ENCODE peak calls at places on chromosomes 16 and 17, in seven cellular contexts. One of them, this sample, is unnamed. For H3K9me3, the result is how much of the 10 kb centered on the place peaks cover.

GRCh38 chr16:55039511-55039910 is 108.8 kb downstream of the IRX5 start:
- DNase-seq in tibial artery: peak
- DNase-seq in IMR-90: no peak
- DNase-seq in Caco-2: no peak
- DNase-seq in CD8-positive, alpha-beta T cell: no peak
- DNase-seq in effector memory CD4-positive, alpha-beta T cell: no peak
- DNase-seq in GM23248: no peak
- DNase-seq in this sample: no peak

GRCh38 chr16:67186550-67186950 is 2.8 kb upstream of the MATCAP1 start:
- DNase-seq in tibial artery: no peak
- DNase-seq in IMR-90: no peak
- DNase-seq in Caco-2: peak
- DNase-seq in CD8-positive, alpha-beta T cell: no peak
- DNase-seq in effector memory CD4-positive, alpha-beta T cell: no peak
- DNase-seq in GM23248: peak
- DNase-seq in this sample: no peak

GRCh38 chr17:58329808-58330543 is 1.4 kb upstream of the TSPOAP1 start:
- DNase-seq in tibial artery: no peak
- DNase-seq in IMR-90: no peak
- DNase-seq in Caco-2: no peak
- DNase-seq in CD8-positive, alpha-beta T cell: no peak
- DNase-seq in effector memory CD4-positive, alpha-beta T cell: no peak
- DNase-seq in GM23248: no peak
- DNase-seq in this sample: no peak

GRCh38 chr16:89334461-89334860 is 117.0 kb downstream of the ZNF778 start:
- DNase-seq in tibial artery: peak
- DNase-seq in IMR-90: no peak
- DNase-seq in Caco-2: no peak
- DNase-seq in CD8-positive, alpha-beta T cell: no peak
- DNase-seq in effector memory CD4-positive, alpha-beta T cell: no peak
- DNase-seq in GM23248: no peak
- DNase-seq in this sample: no peak

GRCh38 chr16:84700518-84701277 is 898 bp downstream of the USP10 start:
- DNase-seq in tibial artery: no peak
- DNase-seq in IMR-90: peak
- DNase-seq in Caco-2: no peak
- DNase-seq in CD8-positive, alpha-beta T cell: peak
- DNase-seq in effector memory CD4-positive, alpha-beta T cell: peak
- DNase-seq in GM23248: peak
- DNase-seq in this sample: no peak

GRCh38 chr17:56144205-56144604 is 9.1 kb upstream of the ANKFN1 start:
- DNase-seq in tibial artery: no peak
- DNase-seq in IMR-90: no peak
- DNase-seq in Caco-2: no peak
- DNase-seq in CD8-positive, alpha-beta T cell: no peak
- DNase-seq in effector memory CD4-positive, alpha-beta T cell: no peak
- DNase-seq in GM23248: no peak
- DNase-seq in this sample: no peak

GRCh38 chr16:54163197-54163843 is 123.3 kb downstream of the IRX3 start:
- DNase-seq in tibial artery: no peak
- DNase-seq in IMR-90: no peak
- DNase-seq in Caco-2: no peak
- DNase-seq in CD8-positive, alpha-beta T cell: no peak
- DNase-seq in effector memory CD4-positive, alpha-beta T cell: no peak
- DNase-seq in GM23248: no peak
- DNase-seq in this sample: no peak

GRCh38 chr17:38333635-38334295 is 10.0 kb downstream of the GPR179 start:
- DNase-seq in tibial artery: no peak
- DNase-seq in IMR-90: no peak
- DNase-seq in Caco-2: peak
- DNase-seq in CD8-positive, alpha-beta T cell: peak
- DNase-seq in effector memory CD4-positive, alpha-beta T cell: no peak
- DNase-seq in GM23248: peak
- DNase-seq in this sample: no peak

GRCh38 chr17:601462-602303 is 113.0 kb downstream of the VPS53 start:
- DNase-seq in tibial artery: no peak
- DNase-seq in IMR-90: peak
- DNase-seq in Caco-2: no peak
- DNase-seq in CD8-positive, alpha-beta T cell: no peak
- DNase-seq in effector memory CD4-positive, alpha-beta T cell: no peak
- DNase-seq in GM23248: peak
- DNase-seq in this sample: no peak

GRCh38 chr17:47995241-47995935 is 24.5 kb downstream of the CDK5RAP3 start:
- DNase-seq in tibial artery: no peak
- DNase-seq in IMR-90: no peak
- DNase-seq in Caco-2: no peak
- DNase-seq in CD8-positive, alpha-beta T cell: no peak
- DNase-seq in effector memory CD4-positive, alpha-beta T cell: no peak
- DNase-seq in GM23248: no peak
- DNase-seq in this sample: no peak

GRCh38 chr16:87344931-87345631 is 27.9 kb upstream of the C16orf95 start:
- DNase-seq in tibial artery: no peak
- DNase-seq in IMR-90: no peak
- DNase-seq in Caco-2: no peak
- DNase-seq in CD8-positive, alpha-beta T cell: peak
- DNase-seq in effector memory CD4-positive, alpha-beta T cell: peak
- DNase-seq in GM23248: no peak
- DNase-seq in this sample: peak

GRCh38 chr17:57988301-57989010 is 402 bp upstream of the VEZF1 start:
- DNase-seq in tibial artery: peak
- DNase-seq in IMR-90: peak
- DNase-seq in Caco-2: peak
- DNase-seq in CD8-positive, alpha-beta T cell: peak
- DNase-seq in effector memory CD4-positive, alpha-beta T cell: no peak
- DNase-seq in GM23248: peak
- DNase-seq in this sample: no peak

GRCh38 chr16:56090076-56090475 is 101.2 kb upstream of the GNAO1 start:
- DNase-seq in tibial artery: no peak
- DNase-seq in IMR-90: no peak
- DNase-seq in Caco-2: no peak
- DNase-seq in CD8-positive, alpha-beta T cell: no peak
- DNase-seq in effector memory CD4-positive, alpha-beta T cell: no peak
- DNase-seq in GM23248: no peak
- DNase-seq in this sample: no peak

GRCh38 chr17:81794509-81794908 is 9.4 kb upstream of the GCGR start:
- DNase-seq in tibial artery: no peak
- DNase-seq in IMR-90: no peak
- DNase-seq in Caco-2: no peak
- DNase-seq in CD8-positive, alpha-beta T cell: no peak
- DNase-seq in effector memory CD4-positive, alpha-beta T cell: no peak
- DNase-seq in GM23248: no peak
- DNase-seq in this sample: no peak

GRCh38 chr17:3002538-3003301 is 60.7 kb downstream of the OR1D5 start:
- DNase-seq in tibial artery: peak
- DNase-seq in IMR-90: no peak
- DNase-seq in Caco-2: no peak
- DNase-seq in CD8-positive, alpha-beta T cell: no peak
- DNase-seq in effector memory CD4-positive, alpha-beta T cell: no peak
- DNase-seq in GM23248: no peak
- DNase-seq in this sample: no peak

GRCh38 chr16:367333-367903 is 2.9 kb downstream of the MRPL28 start:
- DNase-seq in tibial artery: no peak
- DNase-seq in IMR-90: no peak
- DNase-seq in Caco-2: no peak
- DNase-seq in CD8-positive, alpha-beta T cell: no peak
- DNase-seq in effector memory CD4-positive, alpha-beta T cell: no peak
- DNase-seq in GM23248: no peak
- DNase-seq in this sample: no peak

GRCh38 chr17:81385320-81386111 is 9.7 kb upstream of the BAHCC1 start:
- DNase-seq in tibial artery: peak
- DNase-seq in IMR-90: no peak
- DNase-seq in Caco-2: no peak
- DNase-seq in CD8-positive, alpha-beta T cell: no peak
- DNase-seq in effector memory CD4-positive, alpha-beta T cell: no peak
- DNase-seq in GM23248: no peak
- DNase-seq in this sample: no peak

GRCh38 chr16:23499801-23500200 is 10.5 kb downstream of the GGA2 start:
- DNase-seq in tibial artery: no peak
- DNase-seq in IMR-90: no peak
- DNase-seq in Caco-2: no peak
- DNase-seq in CD8-positive, alpha-beta T cell: no peak
- DNase-seq in effector memory CD4-positive, alpha-beta T cell: no peak
- DNase-seq in GM23248: no peak
- DNase-seq in this sample: no peak

GRCh38 chr16:2019919-2020831 is 590 bp downstream of the NPW start:
- DNase-seq in tibial artery: no peak
- DNase-seq in IMR-90: no peak
- DNase-seq in Caco-2: no peak
- DNase-seq in CD8-positive, alpha-beta T cell: no peak
- DNase-seq in effector memory CD4-positive, alpha-beta T cell: no peak
- DNase-seq in GM23248: peak
- DNase-seq in this sample: no peak

GRCh38 chr16:85757341-85757822 is 6.5 kb upstream of the C16orf74 start:
- DNase-seq in tibial artery: no peak
- DNase-seq in IMR-90: peak
- DNase-seq in Caco-2: no peak
- DNase-seq in CD8-positive, alpha-beta T cell: no peak
- DNase-seq in effector memory CD4-positive, alpha-beta T cell: no peak
- DNase-seq in GM23248: peak
- DNase-seq in this sample: no peak

GRCh38 chr17:37518816-37519215 is 29.1 kb downstream of the DUSP14 start:
- DNase-seq in tibial artery: no peak
- DNase-seq in IMR-90: no peak
- DNase-seq in Caco-2: no peak
- DNase-seq in CD8-positive, alpha-beta T cell: no peak
- DNase-seq in effector memory CD4-positive, alpha-beta T cell: no peak
- DNase-seq in GM23248: peak
- DNase-seq in this sample: no peak

GRCh38 chr17:28684963-28685362 is 23.0 kb downstream of the SUPT6H start:
- DNase-seq in tibial artery: no peak
- DNase-seq in IMR-90: peak
- DNase-seq in Caco-2: no peak
- DNase-seq in CD8-positive, alpha-beta T cell: no peak
- DNase-seq in effector memory CD4-positive, alpha-beta T cell: no peak
- DNase-seq in GM23248: peak
- DNase-seq in this sample: no peak

GRCh38 chr16:35404273-35404672 is 1944.9 kb downstream of the TP53TG3F start:
- DNase-seq in tibial artery: no peak
- DNase-seq in IMR-90: no peak
- DNase-seq in Caco-2: no peak
- DNase-seq in CD8-positive, alpha-beta T cell: no peak
- DNase-seq in effector memory CD4-positive, alpha-beta T cell: no peak
- DNase-seq in GM23248: no peak
- DNase-seq in this sample: no peak
- H3K9me3 ChIP-seq in tibial artery: under half
- H3K9me3 ChIP-seq in IMR-90: under half
- H3K9me3 ChIP-seq in Caco-2: under half
- H3K9me3 ChIP-seq in CD8-positive, alpha-beta T cell: under half
- H3K9me3 ChIP-seq in effector memory CD4-positive, alpha-beta T cell: under half
- H3K9me3 ChIP-seq in GM23248: under half
- H3K9me3 ChIP-seq in this sample: under half

GRCh38 chr17:27083408-27084185 is 210.3 kb upstream of the WSB1 start:
- DNase-seq in tibial artery: no peak
- DNase-seq in IMR-90: no peak
- DNase-seq in Caco-2: no peak
- DNase-seq in CD8-positive, alpha-beta T cell: no peak
- DNase-seq in effector memory CD4-positive, alpha-beta T cell: no peak
- DNase-seq in GM23248: no peak
- DNase-seq in this sample: no peak
- H3K9me3 ChIP-seq in tibial artery: under half
- H3K9me3 ChIP-seq in IMR-90: under half
- H3K9me3 ChIP-seq in Caco-2: under half
- H3K9me3 ChIP-seq in CD8-positive, alpha-beta T cell: under half
- H3K9me3 ChIP-seq in effector memory CD4-positive, alpha-beta T cell: under half
- H3K9me3 ChIP-seq in GM23248: under half
- H3K9me3 ChIP-seq in this sample: under half

GRCh38 chr16:31080756-31081419 is 6.7 kb downstream of the ZNF646 start:
- DNase-seq in tibial artery: no peak
- DNase-seq in IMR-90: no peak
- DNase-seq in Caco-2: no peak
- DNase-seq in CD8-positive, alpha-beta T cell: no peak
- DNase-seq in effector memory CD4-positive, alpha-beta T cell: no peak
- DNase-seq in GM23248: no peak
- DNase-seq in this sample: no peak
- H3K9me3 ChIP-seq in tibial artery: under half
- H3K9me3 ChIP-seq in IMR-90: under half
- H3K9me3 ChIP-seq in Caco-2: under half
- H3K9me3 ChIP-seq in CD8-positive, alpha-beta T cell: under half
- H3K9me3 ChIP-seq in effector memory CD4-positive, alpha-beta T cell: under half
- H3K9me3 ChIP-seq in GM23248: under half
- H3K9me3 ChIP-seq in this sample: under half

DNA sequence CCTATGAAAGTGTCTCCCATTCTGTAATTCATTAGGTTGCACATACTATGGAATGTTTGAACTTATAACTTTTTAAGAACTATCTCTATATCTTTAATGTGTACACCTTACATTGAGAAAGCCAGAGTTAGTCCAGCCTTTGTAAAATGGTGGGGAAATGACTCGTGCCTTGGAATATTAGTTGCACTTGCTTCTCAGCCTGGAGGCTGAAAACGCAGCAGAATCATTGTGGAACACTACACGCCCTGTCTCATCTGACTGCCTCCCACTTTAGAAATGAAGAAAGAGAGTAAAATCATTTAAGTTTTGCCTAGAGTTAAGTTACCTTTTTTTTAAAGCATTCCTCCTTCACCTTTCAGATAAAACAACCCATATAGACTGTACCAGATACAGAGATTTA is 90.7 kb upstream of the WSB1 start:
- DNase-seq in tibial artery: no peak
- DNase-seq in IMR-90: no peak
- DNase-seq in Caco-2: no peak
- DNase-seq in CD8-positive, alpha-beta T cell: no peak
- DNase-seq in effector memory CD4-positive, alpha-beta T cell: no peak
- DNase-seq in GM23248: no peak
- DNase-seq in this sample: no peak
- H3K9me3 ChIP-seq in tibial artery: under half
- H3K9me3 ChIP-seq in IMR-90: under half
- H3K9me3 ChIP-seq in Caco-2: under half
- H3K9me3 ChIP-seq in CD8-positive, alpha-beta T cell: under half
- H3K9me3 ChIP-seq in effector memory CD4-positive, alpha-beta T cell: under half
- H3K9me3 ChIP-seq in GM23248: under half
- H3K9me3 ChIP-seq in this sample: under half

This sample was measured in T-helper 17 cell.